ENCODE peak calls at places on chromosomes 3 and 15, in eight cellular contexts. One of them, this sample, is unnamed.

GRCh38 chr3:4716731-4717362 is 223.7 kb downstream of the ITPR1 start:
- DNase-seq in cardiac fibroblast: peak
- DNase-seq in GM23248: peak
- DNase-seq in esophagus squamous epithelium: no peak
- DNase-seq in A549: no peak
- DNase-seq in cardiac muscle cell: no peak
- DNase-seq in AG10803: peak
- DNase-seq in CD8-positive, alpha-beta T cell: no peak
- DNase-seq in this sample: peak

GRCh38 chr15:60941448-60941847 is 287.7 kb downstream of the RORA start:
- DNase-seq in cardiac fibroblast: no peak
- DNase-seq in GM23248: peak
- DNase-seq in esophagus squamous epithelium: no peak
- DNase-seq in A549: no peak
- DNase-seq in cardiac muscle cell: no peak
- DNase-seq in AG10803: peak
- DNase-seq in CD8-positive, alpha-beta T cell: no peak
- DNase-seq in this sample: peak

GRCh38 chr15:23565395-23566069 is at the start of gene MKRN3:
- DNase-seq in cardiac fibroblast: peak
- DNase-seq in GM23248: peak
- DNase-seq in esophagus squamous epithelium: no peak
- DNase-seq in A549: peak
- DNase-seq in cardiac muscle cell: no peak
- DNase-seq in AG10803: peak
- DNase-seq in CD8-positive, alpha-beta T cell: peak
- DNase-seq in this sample: no peak

GRCh38 chr3:114076711-114077110 is 20.2 kb downstream of the QTRT2 start:
- DNase-seq in cardiac fibroblast: no peak
- DNase-seq in GM23248: no peak
- DNase-seq in esophagus squamous epithelium: no peak
- DNase-seq in A549: no peak
- DNase-seq in cardiac muscle cell: no peak
- DNase-seq in AG10803: no peak
- DNase-seq in CD8-positive, alpha-beta T cell: no peak
- DNase-seq in this sample: no peak

GRCh38 chr15:69843927-69844326 is 253.8 kb downstream of the TLE3 start:
- DNase-seq in cardiac fibroblast: no peak
- DNase-seq in GM23248: no peak
- DNase-seq in esophagus squamous epithelium: no peak
- DNase-seq in A549: no peak
- DNase-seq in cardiac muscle cell: no peak
- DNase-seq in AG10803: no peak
- DNase-seq in CD8-positive, alpha-beta T cell: no peak
- DNase-seq in this sample: no peak

GRCh38 chr3:9316881-9317341 is 45.9 kb upstream of the THUMPD3 start:
- DNase-seq in cardiac fibroblast: peak
- DNase-seq in GM23248: peak
- DNase-seq in esophagus squamous epithelium: no peak
- DNase-seq in A549: no peak
- DNase-seq in cardiac muscle cell: no peak
- DNase-seq in AG10803: peak
- DNase-seq in CD8-positive, alpha-beta T cell: no peak
- DNase-seq in this sample: peak

GRCh38 chr3:170726976-170727661 is 141.2 kb upstream of the SLC7A14 start:
- DNase-seq in cardiac fibroblast: peak
- DNase-seq in GM23248: peak
- DNase-seq in esophagus squamous epithelium: no peak
- DNase-seq in A549: peak
- DNase-seq in cardiac muscle cell: no peak
- DNase-seq in AG10803: peak
- DNase-seq in CD8-positive, alpha-beta T cell: no peak
- DNase-seq in this sample: peak

GRCh38 chr3:128993461-128994172 is at the start of gene CFAP92:
- DNase-seq in cardiac fibroblast: peak
- DNase-seq in GM23248: peak
- DNase-seq in esophagus squamous epithelium: peak
- DNase-seq in A549: peak
- DNase-seq in cardiac muscle cell: peak
- DNase-seq in AG10803: peak
- DNase-seq in CD8-positive, alpha-beta T cell: peak
- DNase-seq in this sample: peak

GRCh38 chr3:184117649-184118048 is 17.5 kb upstream of the EIF2B5 start:
- DNase-seq in cardiac fibroblast: no peak
- DNase-seq in GM23248: no peak
- DNase-seq in esophagus squamous epithelium: no peak
- DNase-seq in A549: no peak
- DNase-seq in cardiac muscle cell: no peak
- DNase-seq in AG10803: no peak
- DNase-seq in CD8-positive, alpha-beta T cell: no peak
- DNase-seq in this sample: no peak

GRCh38 chr15:29379647-29380046 is 110.0 kb upstream of the NSMCE3 start:
- DNase-seq in cardiac fibroblast: no peak
- DNase-seq in GM23248: no peak
- DNase-seq in esophagus squamous epithelium: no peak
- DNase-seq in A549: no peak
- DNase-seq in cardiac muscle cell: no peak
- DNase-seq in AG10803: no peak
- DNase-seq in CD8-positive, alpha-beta T cell: no peak
- DNase-seq in this sample: no peak

GRCh38 chr15:40256642-40257235 is 17.9 kb downstream of the PAK6 start:
- DNase-seq in cardiac fibroblast: peak
- DNase-seq in GM23248: peak
- DNase-seq in esophagus squamous epithelium: no peak
- DNase-seq in A549: no peak
- DNase-seq in cardiac muscle cell: no peak
- DNase-seq in AG10803: no peak
- DNase-seq in CD8-positive, alpha-beta T cell: no peak
- DNase-seq in this sample: no peak

GRCh38 chr15:64807751-64808222 is 17.7 kb downstream of the PIF1 start:
- DNase-seq in cardiac fibroblast: no peak
- DNase-seq in GM23248: no peak
- DNase-seq in esophagus squamous epithelium: no peak
- DNase-seq in A549: no peak
- DNase-seq in cardiac muscle cell: no peak
- DNase-seq in AG10803: no peak
- DNase-seq in CD8-positive, alpha-beta T cell: no peak
- DNase-seq in this sample: no peak

GRCh38 chr3:20185364-20185732 is 658 bp downstream of the SGO1 start:
- DNase-seq in cardiac fibroblast: peak
- DNase-seq in GM23248: peak
- DNase-seq in esophagus squamous epithelium: no peak
- DNase-seq in A549: no peak
- DNase-seq in cardiac muscle cell: peak
- DNase-seq in AG10803: peak
- DNase-seq in CD8-positive, alpha-beta T cell: no peak
- DNase-seq in this sample: peak

GRCh38 chr3:12901631-12902045 is 60.3 kb upstream of the RPL32 start:
- DNase-seq in cardiac fibroblast: no peak
- DNase-seq in GM23248: no peak
- DNase-seq in esophagus squamous epithelium: no peak
- DNase-seq in A549: no peak
- DNase-seq in cardiac muscle cell: no peak
- DNase-seq in AG10803: no peak
- DNase-seq in CD8-positive, alpha-beta T cell: no peak
- DNase-seq in this sample: no peak

GRCh38 chr15:39456582-39457330 is 124.1 kb upstream of the THBS1 start:
- DNase-seq in cardiac fibroblast: no peak
- DNase-seq in GM23248: no peak
- DNase-seq in esophagus squamous epithelium: no peak
- DNase-seq in A549: no peak
- DNase-seq in cardiac muscle cell: no peak
- DNase-seq in AG10803: no peak
- DNase-seq in CD8-positive, alpha-beta T cell: no peak
- DNase-seq in this sample: no peak

GRCh38 chr15:23504003-23504402 is 57.0 kb upstream of the GOLGA6L2 start:
- DNase-seq in cardiac fibroblast: no peak
- DNase-seq in GM23248: no peak
- DNase-seq in esophagus squamous epithelium: no peak
- DNase-seq in A549: no peak
- DNase-seq in cardiac muscle cell: no peak
- DNase-seq in AG10803: no peak
- DNase-seq in CD8-positive, alpha-beta T cell: no peak
- DNase-seq in this sample: no peak

GRCh38 chr15:66714543-66714981 is 12.5 kb downstream of the SMAD6 start:
- DNase-seq in cardiac fibroblast: peak
- DNase-seq in GM23248: peak
- DNase-seq in esophagus squamous epithelium: no peak
- DNase-seq in A549: no peak
- DNase-seq in cardiac muscle cell: peak
- DNase-seq in AG10803: peak
- DNase-seq in CD8-positive, alpha-beta T cell: no peak
- DNase-seq in this sample: peak

GRCh38 chr15:80898040-80898439 is 91.6 kb downstream of the MESD start:
- DNase-seq in cardiac fibroblast: no peak
- DNase-seq in GM23248: no peak
- DNase-seq in esophagus squamous epithelium: no peak
- DNase-seq in A549: no peak
- DNase-seq in cardiac muscle cell: no peak
- DNase-seq in AG10803: peak
- DNase-seq in CD8-positive, alpha-beta T cell: no peak
- DNase-seq in this sample: peak

GRCh38 chr3:60504827-60505457 is 746.3 kb downstream of the FHIT start:
- DNase-seq in cardiac fibroblast: no peak
- DNase-seq in GM23248: no peak
- DNase-seq in esophagus squamous epithelium: no peak
- DNase-seq in A549: no peak
- DNase-seq in cardiac muscle cell: no peak
- DNase-seq in AG10803: no peak
- DNase-seq in CD8-positive, alpha-beta T cell: no peak
- DNase-seq in this sample: no peak

GRCh38 chr15:85318048-85318731 is 62.2 kb upstream of the AKAP13 start:
- DNase-seq in cardiac fibroblast: peak
- DNase-seq in GM23248: peak
- DNase-seq in esophagus squamous epithelium: no peak
- DNase-seq in A549: peak
- DNase-seq in cardiac muscle cell: no peak
- DNase-seq in AG10803: peak
- DNase-seq in CD8-positive, alpha-beta T cell: no peak
- DNase-seq in this sample: peak

GRCh38 chr15:71588746-71589145 is 221.6 kb upstream of the NR2E3 start:
- DNase-seq in cardiac fibroblast: peak
- DNase-seq in GM23248: peak
- DNase-seq in esophagus squamous epithelium: no peak
- DNase-seq in A549: peak
- DNase-seq in cardiac muscle cell: no peak
- DNase-seq in AG10803: peak
- DNase-seq in CD8-positive, alpha-beta T cell: no peak
- DNase-seq in this sample: peak

GRCh38 chr3:10557250-10557649 is 51.9 kb upstream of the ATP2B2 start:
- DNase-seq in cardiac fibroblast: no peak
- DNase-seq in GM23248: no peak
- DNase-seq in esophagus squamous epithelium: no peak
- DNase-seq in A549: no peak
- DNase-seq in cardiac muscle cell: no peak
- DNase-seq in AG10803: no peak
- DNase-seq in CD8-positive, alpha-beta T cell: no peak
- DNase-seq in this sample: no peak
- H3K4me3 ChIP-seq in cardiac fibroblast: no peak
- H3K4me3 ChIP-seq in GM23248: no peak
- H3K4me3 ChIP-seq in esophagus squamous epithelium: no peak
- H3K4me3 ChIP-seq in A549: no peak
- H3K4me3 ChIP-seq in cardiac muscle cell: no peak
- H3K4me3 ChIP-seq in AG10803: no peak
- H3K4me3 ChIP-seq in CD8-positive, alpha-beta T cell: no peak
- H3K4me3 ChIP-seq in this sample: no peak

DNA sequence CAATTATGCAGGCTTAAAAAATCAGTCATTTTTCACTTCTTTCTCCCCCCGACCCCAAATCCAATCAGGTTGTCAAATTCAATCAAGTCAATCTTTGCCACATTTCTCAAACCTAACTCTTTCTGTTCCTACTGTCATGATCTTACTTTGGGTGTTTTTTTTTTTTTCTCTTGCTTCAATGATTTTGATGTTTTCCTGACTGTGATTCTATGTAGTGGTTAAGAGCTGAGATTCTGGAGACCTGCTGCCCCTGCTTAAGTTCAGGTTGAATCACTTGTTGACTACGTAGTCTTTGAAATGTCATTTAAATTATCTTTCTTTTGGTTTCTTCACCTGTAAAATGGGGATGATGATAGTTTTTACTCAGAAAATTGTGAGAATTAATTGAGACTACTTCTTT is 117.5 kb downstream of the TPRG1 start:
- DNase-seq in cardiac fibroblast: no peak
- DNase-seq in GM23248: no peak
- DNase-seq in esophagus squamous epithelium: no peak
- DNase-seq in A549: no peak
- DNase-seq in cardiac muscle cell: no peak
- DNase-seq in AG10803: no peak
- DNase-seq in CD8-positive, alpha-beta T cell: no peak
- DNase-seq in this sample: no peak
- H3K4me3 ChIP-seq in cardiac fibroblast: no peak
- H3K4me3 ChIP-seq in GM23248: no peak
- H3K4me3 ChIP-seq in esophagus squamous epithelium: no peak
- H3K4me3 ChIP-seq in A549: no peak
- H3K4me3 ChIP-seq in cardiac muscle cell: no peak
- H3K4me3 ChIP-seq in AG10803: no peak
- H3K4me3 ChIP-seq in CD8-positive, alpha-beta T cell: no peak
- H3K4me3 ChIP-seq in this sample: no peak

DNA sequence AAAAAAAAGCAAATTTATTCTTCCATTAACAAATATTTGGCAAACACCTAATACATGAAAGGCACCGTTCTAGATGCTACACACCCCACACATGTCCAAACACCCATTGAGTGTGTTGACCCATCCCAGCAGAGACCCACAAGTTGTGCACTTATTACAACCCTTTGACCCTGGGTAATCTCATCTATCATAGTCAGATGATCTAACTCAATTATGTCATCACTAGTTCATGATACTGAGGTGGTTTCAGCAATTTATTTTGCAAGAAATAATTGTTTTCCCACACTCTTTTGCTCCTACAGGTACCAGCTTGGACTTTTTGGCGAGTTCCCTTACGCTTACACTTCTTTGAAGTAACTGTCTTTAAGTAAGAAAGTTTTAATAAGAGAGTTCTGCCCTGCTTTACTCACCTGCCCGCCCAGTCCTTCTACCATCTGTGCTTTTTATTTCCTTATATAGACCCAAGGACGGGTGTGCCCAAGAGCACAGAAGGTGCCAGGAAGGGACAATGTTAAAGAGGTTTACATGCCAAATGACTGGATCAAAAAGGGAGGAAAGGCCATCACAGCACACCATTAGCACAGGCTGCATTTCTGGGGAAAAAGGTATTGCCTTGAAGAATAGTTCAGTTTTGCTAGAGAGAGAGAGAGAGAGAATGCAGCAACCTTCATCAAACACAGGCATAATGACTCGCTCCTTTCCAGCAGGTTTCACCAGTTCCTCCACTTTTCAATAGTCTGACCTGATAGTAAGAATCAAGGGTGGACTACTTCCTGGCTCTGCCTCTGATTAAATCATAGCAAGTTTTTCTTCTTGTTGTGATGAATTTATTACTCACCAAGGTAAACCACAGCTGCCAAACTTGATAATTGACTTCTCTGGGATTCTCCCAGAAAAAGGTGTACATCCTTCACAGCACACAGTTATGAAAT is 54.5 kb upstream of the ATP11B start:
- DNase-seq in cardiac fibroblast: no peak
- DNase-seq in GM23248: no peak
- DNase-seq in esophagus squamous epithelium: no peak
- DNase-seq in A549: no peak
- DNase-seq in cardiac muscle cell: no peak
- DNase-seq in AG10803: no peak
- DNase-seq in CD8-positive, alpha-beta T cell: no peak
- DNase-seq in this sample: peak
- H3K4me3 ChIP-seq in cardiac fibroblast: no peak
- H3K4me3 ChIP-seq in GM23248: no peak
- H3K4me3 ChIP-seq in esophagus squamous epithelium: peak
- H3K4me3 ChIP-seq in A549: no peak
- H3K4me3 ChIP-seq in cardiac muscle cell: no peak
- H3K4me3 ChIP-seq in AG10803: no peak
- H3K4me3 ChIP-seq in CD8-positive, alpha-beta T cell: no peak
- H3K4me3 ChIP-seq in this sample: no peak

GRCh38 chr3:40901298-40901697 is 298.0 kb upstream of the CTNNB1 start:
- DNase-seq in cardiac fibroblast: no peak
- DNase-seq in GM23248: no peak
- DNase-seq in esophagus squamous epithelium: no peak
- DNase-seq in A549: no peak
- DNase-seq in cardiac muscle cell: no peak
- DNase-seq in AG10803: no peak
- DNase-seq in CD8-positive, alpha-beta T cell: no peak
- DNase-seq in this sample: no peak
- H3K4me3 ChIP-seq in cardiac fibroblast: no peak
- H3K4me3 ChIP-seq in GM23248: no peak
- H3K4me3 ChIP-seq in esophagus squamous epithelium: no peak
- H3K4me3 ChIP-seq in A549: no peak
- H3K4me3 ChIP-seq in cardiac muscle cell: no peak
- H3K4me3 ChIP-seq in AG10803: no peak
- H3K4me3 ChIP-seq in CD8-positive, alpha-beta T cell: no peak
- H3K4me3 ChIP-seq in this sample: no peak

This sample was measured in adipocyte.